ENCODE peak calls at places on chromosomes 5 and 9, in four cellular contexts. O is K562, C is SK-N-SH, B is heart left ventricle. P is an unnamed sample.

GRCh38 chr9:91395553-91396470 is 27.8 kb downstream of the NFIL3 start:
- DNase-seq in O (no peak), C (no peak), B (no peak), P (no peak)

GRCh38 chr5:145887976-145888574 is 15.3 kb upstream of the GRXCR2 start:
- DNase-seq in O (peak), C (peak), B (no peak), P (peak)

GRCh38 chr5:115179068-115179958 is 9.6 kb upstream of the TRIM36 start:
- DNase-seq in O (no peak), C (peak), B (no peak), P (no peak)

GRCh38 chr9:125674981-125675973 is 31.7 kb downstream of the MAPKAP1 start:
- DNase-seq in O (no peak), C (no peak), B (no peak), P (no peak)

GRCh38 chr9:91024841-91025240 is 223.2 kb downstream of the SYK start:
- DNase-seq in O (no peak), C (no peak), B (no peak), P (no peak)

GRCh38 chr5:176388003-176388340 is 426 bp downstream of the NOP16 start:
- DNase-seq in O (peak), C (peak), B (no peak), P (no peak)

GRCh38 chr5:150078802-150079654 is 7.3 kb downstream of the CSF1R start:
- DNase-seq in O (no peak), C (peak), B (peak), P (no peak)

GRCh38 chr9:130128251-130128650 is 44.0 kb upstream of the NCS1 start:
- DNase-seq in O (no peak), C (no peak), B (no peak), P (no peak)

GRCh38 chr5:34526682-34527305 is 129.3 kb upstream of the RAI14 start:
- DNase-seq in O (peak), C (no peak), B (no peak), P (no peak)

GRCh38 chr9:38333047-38333446 is 59.5 kb upstream of the ALDH1B1 start:
- DNase-seq in O (no peak), C (no peak), B (no peak), P (no peak)

GRCh38 chr5:37737326-37738056 is 102.3 kb downstream of the GDNF start:
- DNase-seq in O (no peak), C (no peak), B (no peak), P (no peak)

GRCh38 chr5:37739817-37740261 is 100.0 kb downstream of the GDNF start:
- DNase-seq in O (no peak), C (no peak), B (no peak), P (no peak)

GRCh38 chr5:37740331-37741066 is 99.3 kb downstream of the GDNF start:
- DNase-seq in O (no peak), C (no peak), B (no peak), P (no peak)

GRCh38 chr5:37738057-37738691 is 101.7 kb downstream of the GDNF start:
- DNase-seq in O (no peak), C (no peak), B (no peak), P (no peak)

GRCh38 chr5:37738865-37739488 is 100.9 kb downstream of the GDNF start:
- DNase-seq in O (no peak), C (no peak), B (no peak), P (no peak)
- H3K27ac ChIP-seq in O (no peak), C (peak), B (no peak), P (no peak)

GRCh38 chr9:109471994-109472393 is 26.1 kb downstream of the PTPN3 start:
- DNase-seq in O (no peak), C (no peak), B (no peak), P (no peak)

GRCh38 chr9:109471475-109471874 is 26.6 kb downstream of the PTPN3 start:
- DNase-seq in O (no peak), C (no peak), B (no peak), P (no peak)

GRCh38 chr9:109474944-109475343 is 23.2 kb downstream of the PTPN3 start:
- DNase-seq in O (no peak), C (no peak), B (no peak), P (no peak)

GRCh38 chr9:109474170-109474569 is 23.9 kb downstream of the PTPN3 start:
- DNase-seq in O (no peak), C (no peak), B (no peak), P (no peak)

GRCh38 chr9:109473329-109473728 is 24.8 kb downstream of the PTPN3 start:
- DNase-seq in O (no peak), C (no peak), B (peak), P (no peak)
- H3K4me3 ChIP-seq in O (no peak), C (no peak), B (no peak), P (no peak)

GRCh38 chr5:66979738-66980137 is 216.9 kb downstream of the CD180 start:
- DNase-seq in O (no peak), C (no peak), B (no peak), P (no peak)

GRCh38 chr5:66981705-66982387 is 214.8 kb downstream of the CD180 start:
- DNase-seq in O (no peak), C (no peak), B (no peak), P (no peak)

GRCh38 chr5:66981266-66981665 is 215.3 kb downstream of the CD180 start:
- DNase-seq in O (no peak), C (no peak), B (no peak), P (no peak)

GRCh38 chr5:66985394-66985793 is 211.2 kb downstream of the CD180 start:
- DNase-seq in O (no peak), C (no peak), B (no peak), P (no peak)

GRCh38 chr5:66982514-66982913 is 214.1 kb downstream of the CD180 start:
- DNase-seq in O (no peak), C (no peak), B (no peak), P (no peak)
- H3K27ac ChIP-seq in O (no peak), C (no peak), B (no peak), P (no peak)

GRCh38 chr5:159182691-159183090 is 26.7 kb downstream of the RNF145 start:
- DNase-seq in O (no peak), C (no peak), B (no peak), P (no peak)

GRCh38 chr5:159181152-159181551 is 28.2 kb downstream of the RNF145 start:
- DNase-seq in O (no peak), C (no peak), B (no peak), P (no peak)

GRCh38 chr5:159183247-159183646 is 26.1 kb downstream of the RNF145 start:
- DNase-seq in O (no peak), C (no peak), B (no peak), P (no peak)

GRCh38 chr5:159178978-159179377 is 30.4 kb downstream of the RNF145 start:
- DNase-seq in O (peak), C (no peak), B (no peak), P (no peak)

DNA sequence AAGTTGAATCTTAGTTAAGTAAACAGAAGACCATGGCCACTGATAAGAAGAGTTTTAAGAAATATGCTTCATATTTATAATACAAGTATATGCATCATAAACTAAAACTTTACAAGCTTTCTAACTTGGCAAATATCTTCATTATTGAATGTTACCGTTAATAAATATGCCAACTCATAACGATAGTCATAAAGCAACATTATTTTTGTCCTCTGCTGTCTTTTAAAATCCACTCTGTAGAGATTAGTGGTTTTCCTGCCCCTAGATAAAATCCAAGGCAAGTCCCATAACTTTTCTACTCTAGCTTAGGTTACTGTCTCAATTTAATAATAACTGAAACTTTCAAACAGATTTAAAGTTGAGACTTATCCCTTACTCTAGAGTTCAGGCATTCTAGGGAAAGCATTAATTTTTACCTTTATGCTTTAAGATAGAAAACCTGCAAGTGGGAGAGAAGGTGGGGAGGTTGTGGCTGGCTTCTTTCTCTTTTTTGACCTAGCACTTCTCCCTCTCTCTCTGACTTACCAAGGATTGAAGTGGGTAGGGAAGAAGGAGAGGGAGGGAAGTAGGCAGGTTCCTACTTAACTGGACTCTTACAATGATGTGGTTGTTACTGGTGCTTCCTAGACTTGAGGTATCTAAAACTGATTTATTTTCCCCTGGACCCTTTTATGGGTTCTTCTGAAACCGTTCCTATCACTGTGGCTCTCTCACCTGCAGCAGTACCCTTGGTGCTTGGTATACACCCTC is 29.6 kb downstream of the RNF145 start:
- DNase-seq in O (no peak), C (no peak), B (no peak), P (no peak)
- H3K4me3 ChIP-seq in O (no peak), C (no peak), B (no peak), P (no peak)

DNA sequence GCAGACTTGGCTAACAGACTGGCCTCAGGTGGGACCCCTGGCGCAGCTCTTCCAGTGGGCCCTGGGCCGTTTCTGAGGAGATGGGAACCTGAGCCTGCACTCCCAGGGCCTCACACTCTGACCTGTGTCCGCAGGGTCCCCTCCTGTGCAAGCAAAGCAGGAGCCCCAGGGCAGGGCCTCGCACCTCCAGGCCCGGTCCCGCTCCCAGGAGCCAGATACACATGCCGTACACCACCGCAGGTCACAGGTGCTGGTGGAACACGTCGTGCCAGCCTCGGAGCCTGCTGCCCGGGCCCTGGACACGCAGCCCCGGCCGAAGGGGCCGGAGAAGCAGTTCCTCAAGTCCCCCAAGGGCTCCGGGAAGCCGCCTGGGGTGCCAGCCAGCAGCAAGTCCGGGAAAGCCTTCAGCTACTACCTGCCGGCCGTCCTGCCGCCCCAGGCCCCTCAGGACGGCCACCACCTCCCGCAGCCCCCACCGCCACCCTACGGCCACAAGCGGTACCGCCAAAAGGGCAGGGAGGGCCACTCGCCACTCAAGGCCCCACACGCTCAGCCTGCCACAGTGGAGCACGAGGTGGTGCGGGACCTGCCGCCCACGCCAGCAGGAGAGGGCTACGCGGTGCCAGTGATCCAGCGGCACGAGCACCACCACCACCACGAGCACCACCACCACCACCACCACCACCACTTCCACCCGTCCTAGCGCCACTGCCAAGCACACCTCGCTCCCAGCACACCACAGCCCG is 29.2 kb downstream of the NKD2 start:
- DNase-seq in O (no peak), C (peak), B (no peak), P (no peak)
- H3K27ac ChIP-seq in O (no peak), C (no peak), B (no peak), P (no peak)

GRCh38 chr9:114137831-114138230 is 17.5 kb upstream of the COL27A1 start:
- DNase-seq in O (no peak), C (no peak), B (no peak), P (no peak)
- H3K4me3 ChIP-seq in O (no peak), C (no peak), B (no peak), P (no peak)

DNA sequence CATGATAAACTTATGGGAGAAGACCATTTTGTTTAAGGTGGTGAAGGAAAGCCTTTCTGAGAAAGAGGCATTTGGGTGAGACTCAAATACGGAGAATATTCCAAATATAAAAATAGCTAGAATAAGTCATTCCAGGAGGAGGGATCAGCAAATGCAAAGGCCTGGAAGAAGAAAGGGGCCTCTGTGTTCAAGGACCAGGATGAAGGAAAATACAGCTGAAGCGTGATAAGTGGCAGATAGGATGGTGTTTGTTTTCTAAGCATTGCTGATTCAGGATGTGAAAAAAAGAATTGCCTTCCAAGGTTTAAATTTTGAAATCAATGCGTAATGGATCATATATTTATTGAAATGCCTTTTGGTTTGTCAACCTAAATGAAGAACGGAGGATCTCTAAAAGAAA is 59.4 kb upstream of the CAST start:
- DNase-seq in O (no peak), C (no peak), B (no peak), P (no peak)
- H3K27ac ChIP-seq in O (no peak), C (no peak), B (no peak), P (no peak)